ENCODE peak calls at places on chromosomes 12 and 14, in six cellular contexts. Y is SK-N-SH, V is uterus, K is neural progenitor cell, U is GM12878, M is neuronal stem cell. O is an unnamed sample. For H3K9me3 and H3K36me3, the result is how much of the 10 kb centered on the place peaks cover.

GRCh38 chr12:3557136-3557697 is 66.2 kb downstream of the PRMT8 start:
- DNase-seq in K (peak), M (no peak), Y (no peak), U (no peak), V (no peak), O (no peak)

GRCh38 chr14:26709019-26709418 is 111.2 kb upstream of the NOVA1 start:
- DNase-seq in U (no peak), Y (no peak), V (no peak), K (no peak), M (no peak), O (no peak)

GRCh38 chr12:126570571-126570970 is 1505.3 kb downstream of the AACS start:
- DNase-seq in K (no peak), Y (no peak), M (no peak), V (no peak), U (no peak), O (no peak)

GRCh38 chr14:88476375-88476774 is 78.4 kb downstream of the PTPN21 start:
- DNase-seq in M (no peak), U (no peak), K (no peak), V (no peak), Y (no peak), O (no peak)

GRCh38 chr14:103057372-103058208 is at the start of gene CDC42BPB:
- DNase-seq in V (peak), M (peak), U (no peak), K (peak), Y (peak), O (peak)

GRCh38 chr14:80587096-80587724 is 354.3 kb downstream of the CEP128 start:
- DNase-seq in U (peak), V (no peak), K (peak), M (no peak), Y (no peak), O (no peak)

GRCh38 chr12:112112423-112113132 is 4.0 kb upstream of the NAA25 start:
- DNase-seq in K (no peak), Y (no peak), U (no peak), V (no peak), M (no peak), O (no peak)

GRCh38 chr12:10615532-10615931 is 2.1 kb upstream of the MAGOHB start:
- DNase-seq in Y (no peak), K (no peak), V (no peak), U (no peak), M (no peak), O (no peak)

GRCh38 chr14:71362920-71363584 is 455.8 kb downstream of the PCNX1 start:
- DNase-seq in K (no peak), M (no peak), V (no peak), Y (no peak), U (peak), O (no peak)

GRCh38 chr14:44316647-44317432 is 190.2 kb downstream of the FSCB start:
- DNase-seq in Y (no peak), V (no peak), M (no peak), K (no peak), U (no peak), O (peak)

GRCh38 chr12:85253823-85254222 is 26.2 kb upstream of the ALX1 start:
- DNase-seq in V (no peak), Y (no peak), M (no peak), U (no peak), K (peak), O (no peak)

GRCh38 chr12:55847033-55847432 is 4.3 kb upstream of the MMP19 start:
- DNase-seq in Y (no peak), M (no peak), U (no peak), K (no peak), V (peak), O (peak)

GRCh38 chr14:42047421-42048045 is 440.9 kb downstream of the LRFN5 start:
- DNase-seq in K (no peak), Y (no peak), U (no peak), M (no peak), V (no peak), O (no peak)

GRCh38 chr12:123660328-123660727 is 10.6 kb upstream of the TCTN2 start:
- DNase-seq in U (no peak), K (no peak), V (no peak), M (no peak), Y (no peak), O (peak)

GRCh38 chr12:104676636-104677035 is 219.9 kb downstream of the CHST11 start:
- DNase-seq in K (no peak), U (no peak), V (no peak), Y (no peak), M (no peak), O (no peak)

GRCh38 chr14:31320216-31320615 is 100.1 kb downstream of the HEATR5A start:
- DNase-seq in Y (no peak), K (no peak), M (no peak), V (no peak), U (no peak), O (peak)

GRCh38 chr12:116172224-116172849 is 105.2 kb downstream of the MED13L start:
- DNase-seq in Y (no peak), M (no peak), U (no peak), V (no peak), K (no peak), O (no peak)

GRCh38 chr12:47268501-47269459 is 189.0 kb upstream of the AMIGO2 start:
- DNase-seq in V (no peak), K (no peak), M (no peak), U (peak), Y (no peak), O (no peak)
- H3K4me3 ChIP-seq in V (no peak), K (no peak), M (no peak), U (no peak), Y (no peak), O (no peak)

GRCh38 chr12:130468700-130469245 is 131.1 kb downstream of the PIWIL1 start:
- DNase-seq in M (no peak), U (no peak), V (no peak), K (no peak), Y (no peak), O (no peak)

GRCh38 chr12:130465626-130466025 is 127.9 kb downstream of the PIWIL1 start:
- DNase-seq in K (no peak), V (no peak), Y (no peak), M (no peak), U (no peak), O (no peak)

GRCh38 chr12:130470969-130471368 is 133.3 kb downstream of the PIWIL1 start:
- DNase-seq in U (no peak), V (no peak), M (no peak), Y (no peak), K (no peak), O (no peak)

GRCh38 chr12:130465046-130465445 is 127.4 kb downstream of the PIWIL1 start:
- DNase-seq in Y (no peak), U (no peak), K (no peak), V (no peak), M (no peak), O (no peak)

DNA sequence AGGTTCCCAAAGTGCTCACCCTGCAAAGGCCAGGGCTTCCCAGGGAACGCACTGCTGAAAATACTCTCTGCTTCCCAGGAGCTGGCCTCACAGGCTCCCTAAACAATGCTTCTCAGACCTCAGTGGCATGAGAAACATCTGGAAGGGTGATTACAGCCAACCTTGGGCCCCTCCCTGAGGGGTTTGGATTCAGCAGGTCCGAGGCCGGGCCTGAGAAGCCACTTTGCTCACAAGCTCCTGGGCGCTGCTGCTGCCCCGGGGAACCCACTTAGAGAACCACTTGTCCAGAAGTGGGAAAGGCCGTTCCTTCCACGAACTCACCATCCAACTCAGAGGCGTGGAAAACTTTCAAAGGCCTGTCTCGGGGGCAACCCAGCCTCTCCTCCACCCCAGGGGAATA is 130.5 kb downstream of the PIWIL1 start:
- DNase-seq in U (no peak), Y (no peak), M (no peak), V (no peak), K (no peak), O (no peak)
- H3K9me3 ChIP-seq in U (under half), Y (under half), M (under half), V (under half), K (under half), O (under half)

DNA sequence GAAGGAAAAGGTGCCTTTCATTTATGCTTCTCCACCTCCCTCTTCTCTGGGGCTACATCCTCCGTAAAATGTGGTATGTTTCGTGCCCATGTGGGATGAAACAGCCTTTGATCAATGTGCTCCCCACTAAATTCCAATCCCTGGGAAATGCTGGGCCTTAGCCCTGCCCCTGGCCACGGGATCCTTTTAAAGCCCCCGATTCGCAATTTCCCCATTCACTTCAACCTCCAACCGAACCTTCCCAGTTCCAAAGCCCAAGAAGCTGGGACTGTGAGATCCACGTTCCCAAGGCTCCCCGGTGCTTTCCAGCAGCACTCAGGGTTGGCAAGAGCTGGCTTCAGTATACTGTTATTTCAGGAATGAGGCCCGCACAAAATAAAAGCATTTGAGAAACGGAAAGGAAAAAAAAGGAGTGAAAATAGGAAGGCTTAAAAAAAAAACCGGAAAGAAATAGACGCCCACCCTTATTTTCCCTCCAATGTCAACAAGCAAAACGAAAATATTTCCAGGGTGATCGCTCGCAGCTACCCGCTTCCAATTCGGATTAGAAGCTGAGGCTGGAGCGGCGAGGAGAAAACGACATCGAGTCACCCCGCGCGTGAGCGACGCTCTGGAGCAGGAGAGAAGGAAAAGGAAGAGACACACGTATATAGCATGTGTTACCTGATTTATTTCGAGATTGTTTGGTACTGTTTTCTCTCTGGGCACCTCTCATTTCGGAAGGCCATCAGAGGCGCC is 1.2 kb upstream of the FOXG1 start:
- DNase-seq in M (no peak), K (peak), Y (no peak), V (no peak), U (no peak), O (no peak)
- H3K36me3 ChIP-seq in M (under half), K (under half), Y (under half), V (under half), U (under half), O (under half)

GRCh38 chr14:100072783-100073346 is 7.6 kb downstream of the EVL start:
- DNase-seq in Y (no peak), U (no peak), M (no peak), K (no peak), V (no peak), O (no peak)
- H3K4me3 ChIP-seq in Y (no peak), U (peak), M (no peak), K (no peak), V (no peak), O (no peak)

GRCh38 chr14:32998433-32998832 is 59.8 kb downstream of the NPAS3 start:
- DNase-seq in Y (no peak), M (no peak), K (peak), U (no peak), V (no peak), O (no peak)

GRCh38 chr14:32991706-32992105 is 53.0 kb downstream of the NPAS3 start:
- DNase-seq in V (no peak), M (no peak), K (no peak), Y (no peak), U (no peak), O (no peak)

GRCh38 chr14:32996343-32996742 is 57.7 kb downstream of the NPAS3 start:
- DNase-seq in K (no peak), M (no peak), V (no peak), Y (no peak), U (no peak), O (no peak)
- H3K9me3 ChIP-seq in K (under half), M (under half), V (under half), Y (under half), U (under half), O (under half)

GRCh38 chr12:31324116-31324844 is 1.7 kb downstream of the SINHCAF start:
- DNase-seq in V (peak), U (no peak), K (peak), Y (peak), M (peak), O (peak)
- H3K36me3 ChIP-seq in V (under half), U (under half), K (under half), Y (under half), M (under half), O (under half)

DNA sequence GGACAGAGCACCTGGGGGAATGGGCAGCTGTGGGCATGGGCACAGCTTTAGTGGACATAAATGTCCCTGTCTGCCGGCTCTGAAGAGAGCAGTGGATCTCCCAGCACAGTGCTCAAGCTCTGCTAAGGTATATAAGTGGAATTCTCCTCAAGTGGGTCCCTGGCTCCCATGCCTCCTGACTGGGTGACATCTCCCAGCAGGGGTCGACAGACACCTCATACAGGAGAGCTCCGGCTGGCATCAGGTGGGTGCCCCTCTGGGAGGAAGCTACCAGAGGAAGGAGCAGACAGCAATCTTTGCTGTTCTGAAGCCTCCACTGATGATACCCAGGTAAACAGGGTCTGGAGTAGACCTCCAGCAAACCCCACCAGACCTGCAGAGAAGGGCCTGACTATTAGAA is 25.0 kb upstream of the NUAK1 start:
- DNase-seq in U (no peak), M (no peak), K (no peak), Y (no peak), V (no peak), O (no peak)
- H3K4me3 ChIP-seq in U (no peak), M (no peak), K (no peak), Y (no peak), V (no peak), O (no peak)

GRCh38 chr12:38155020-38155395 is 161.6 kb upstream of the ALG10B start:
- DNase-seq in K (no peak), U (no peak), V (no peak), M (no peak), Y (no peak), O (no peak)
- H3K9me3 ChIP-seq in K (under half), U (under half), V (under half), M (half or more), Y (under half), O (under half)

GRCh38 chr12:65196762-65197567 is 27.6 kb downstream of the LEMD3 start:
- DNase-seq in U (no peak), K (no peak), V (no peak), Y (no peak), M (no peak), O (no peak)
- H3K36me3 ChIP-seq in U (under half), K (under half), V (under half), Y (under half), M (under half), O (under half)

O was measured in MG63.